ENCODE peak calls at places on chromosomes 6 and 20, in four cellular contexts. O is brain microvascular endothelial cell, J is epithelial cell of prostate, Q is H54. V is an unnamed sample.

GRCh38 chr20:41734506-41734945 is 116.3 kb upstream of the CHD6 start:
- DNase-seq in O (peak; percentile 43), J (no peak), Q (peak; percentile 49), V (peak; percentile 85)

GRCh38 chr20:47317127-47317895 is 39.2 kb downstream of the ZMYND8 start:
- DNase-seq in O (peak; percentile 93), J (peak; percentile 96), Q (peak; percentile 87), V (peak; percentile 100)

GRCh38 chr20:11108102-11108842 is 434.5 kb upstream of the JAG1 start:
- DNase-seq in O (peak; percentile 31), J (no peak), Q (no peak), V (no peak)

GRCh38 chr6:163165155-163165910 is 249.2 kb upstream of the QKI start:
- DNase-seq in O (no peak), J (no peak), Q (no peak), V (no peak)

GRCh38 chr6:139568956-139569538 is 194.6 kb upstream of the CITED2 start:
- DNase-seq in O (peak; percentile 61), J (peak; percentile 10), Q (peak; percentile 19), V (peak; percentile 78)

GRCh38 chr6:170107606-170108222 is 183.2 kb downstream of the DLL1 start:
- DNase-seq in O (no peak), J (no peak), Q (no peak), V (no peak)

GRCh38 chr6:90135672-90136071 is 161.0 kb downstream of the BACH2 start:
- DNase-seq in O (peak; percentile 45), J (no peak), Q (no peak), V (peak; percentile 12)

GRCh38 chr20:4533734-4534133 is 188.0 kb upstream of the PRND start:
- DNase-seq in O (no peak), J (no peak), Q (no peak), V (no peak)

GRCh38 chr6:40552926-40553325 is 34.2 kb downstream of the LRFN2 start:
- DNase-seq in O (no peak), J (no peak), Q (no peak), V (no peak)

GRCh38 chr6:168545428-168545827 is 104.4 kb downstream of the SMOC2 start:
- DNase-seq in O (no peak), J (no peak), Q (no peak), V (no peak)

GRCh38 chr20:39269031-39269461 is 306.9 kb downstream of the DHX35 start:
- DNase-seq in O (peak; percentile 28), J (no peak), Q (peak; percentile 53), V (peak; percentile 66)

GRCh38 chr20:50510706-50511401 is 671 bp downstream of the PTPN1 start:
- DNase-seq in O (no peak), J (no peak), Q (no peak), V (no peak)

GRCh38 chr20:59084041-59084841 is 41.7 kb upstream of the PRELID3B start:
- DNase-seq in O (no peak), J (no peak), Q (no peak), V (no peak)

GRCh38 chr20:33702861-33703260 is 16.7 kb upstream of the E2F1 start:
- DNase-seq in O (no peak), J (no peak), Q (no peak), V (no peak)

GRCh38 chr20:235891-236290 is 8.8 kb downstream of the DEFB129 start:
- DNase-seq in O (no peak), J (peak; percentile 8), Q (no peak), V (peak; percentile 66)

GRCh38 chr6:13926378-13926777 is 1.6 kb downstream of the RNF182 start:
- DNase-seq in O (no peak), J (no peak), Q (no peak), V (no peak)

GRCh38 chr6:37207903-37208456 is 38.0 kb downstream of the PIM1 start:
- DNase-seq in O (peak; percentile 83), J (peak; percentile 37), Q (peak; percentile 56), V (peak; percentile 71)

GRCh38 chr6:119119989-119120388 is 41.5 kb upstream of the FAM184A start:
- DNase-seq in O (peak; percentile 92), J (no peak), Q (no peak), V (no peak)

GRCh38 chr6:101003075-101003474 is 121.9 kb upstream of the ASCC3 start:
- DNase-seq in O (no peak), J (no peak), Q (no peak), V (no peak)

GRCh38 chr6:157514659-157515496 is 133.9 kb downstream of the ZDHHC14 start:
- DNase-seq in O (peak; percentile 62), J (no peak), Q (peak; percentile 81), V (peak; percentile 67)

GRCh38 chr6:31581511-31582229 is 554 bp downstream of the LTB start:
- DNase-seq in O (peak; percentile 2), J (no peak), Q (no peak), V (no peak)

GRCh38 chr6:35583893-35584688 is 71.4 kb upstream of the TULP1 start:
- DNase-seq in O (peak; percentile 64), J (no peak), Q (no peak), V (peak; percentile 35)

GRCh38 chr20:38889792-38890496 is 36.3 kb upstream of the FAM83D start:
- DNase-seq in O (no peak), J (no peak), Q (no peak), V (no peak)

GRCh38 chr6:89050697-89051096 is 29.9 kb upstream of the PNRC1 start:
- DNase-seq in O (no peak), J (no peak), Q (no peak), V (no peak)

GRCh38 chr6:107977283-107977682 is 19.3 kb upstream of the SEC63 start:
- DNase-seq in O (peak; percentile 18), J (no peak), Q (no peak), V (peak; percentile 28)

GRCh38 chr6:80454197-80454596 is 347.7 kb downstream of the BCKDHB start:
- DNase-seq in O (peak; percentile 95), J (peak; percentile 99), Q (peak; percentile 25), V (peak; percentile 59)